ENCODE peak calls at places on chromosomes 13 and 19, in four cellular contexts. O is HS-5, P is endothelial cell, Z is foreskin fibroblast. E is an unnamed sample.
A peak's percentile ranks its signal among the peaks of the same experiment; 100 is the strongest.

GRCh38 chr19:375395-376110 is 31.0 kb upstream of the MIER2 start:
- DNase-seq in O (no peak), P (no peak), Z (no peak), E (no peak)

GRCh38 chr13:80742027-80742426 is 401.1 kb upstream of the SPRY2 start:
- DNase-seq in O (no peak), P (no peak), Z (no peak), E (no peak)

GRCh38 chr19:17751103-17751911 is at the start of gene FCHO1:
- DNase-seq in O (no peak), P (no peak), Z (no peak), E (no peak)

GRCh38 chr19:1970003-1970805 is 29.2 kb downstream of the CSNK1G2 start:
- DNase-seq in O (no peak), P (no peak), Z (no peak), E (no peak)

GRCh38 chr13:58893396-58893795 is 1261.9 kb downstream of the PCDH17 start:
- DNase-seq in O (no peak), P (no peak), Z (no peak), E (no peak)

GRCh38 chr19:38634757-38635482 is 12.5 kb upstream of the ACTN4 start:
- DNase-seq in O (no peak), P (peak; percentile 86), Z (no peak), E (peak; percentile 79)

GRCh38 chr19:47609885-47610545 is 1.1 kb downstream of the BICRA start:
- DNase-seq in O (no peak), P (peak; percentile 56), Z (peak; percentile 45), E (peak; percentile 40)

GRCh38 chr13:34731486-34731885 is 210.6 kb upstream of the NBEA start:
- DNase-seq in O (no peak), P (no peak), Z (no peak), E (no peak)

GRCh38 chr13:98233127-98233526 is 56.1 kb upstream of the RNF113B start:
- DNase-seq in O (no peak), P (no peak), Z (no peak), E (no peak)

GRCh38 chr13:29805994-29806748 is 44.2 kb downstream of the UBL3 start:
- DNase-seq in O (no peak), P (no peak), Z (no peak), E (no peak)

GRCh38 chr13:106331116-106331515 is 204.3 kb downstream of the EFNB2 start:
- DNase-seq in O (no peak), P (no peak), Z (no peak), E (no peak)

GRCh38 chr19:47427241-47428176 is 8.2 kb upstream of the MEIS3 start:
- DNase-seq in O (no peak), P (peak; percentile 86), Z (no peak), E (peak; percentile 80)

GRCh38 chr13:43307921-43308433 is 284.6 kb downstream of the DNAJC15 start:
- DNase-seq in O (no peak), P (no peak), Z (peak; percentile 95), E (peak; percentile 29)

GRCh38 chr13:24148414-24149305 is 11.9 kb upstream of the SPATA13 start:
- DNase-seq in O (peak; percentile 70), P (peak; percentile 37), Z (peak; percentile 96), E (peak; percentile 96)

GRCh38 chr13:70339738-70340137 is 231.5 kb upstream of the KLHL1 start:
- DNase-seq in O (no peak), P (peak; percentile 18), Z (no peak), E (no peak)

GRCh38 chr13:74464656-74465055 is 330.5 kb upstream of the KLF12 start:
- DNase-seq in O (no peak), P (no peak), Z (no peak), E (no peak)

GRCh38 chr13:100542546-100543156 is 45.9 kb downstream of the GGACT start:
- DNase-seq in O (peak; percentile 8), P (no peak), Z (peak; percentile 45), E (peak; percentile 42)

E was measured in hepatic stellate cell.